ENCODE peak calls at places on chromosomes 2 and 18, in four cellular contexts. F, Y, X and U are unnamed samples.

GRCh38 chr18:79974025-79974424 is 9.6 kb downstream of the HSBP1L1 start:
- DNase-seq in X (no peak), Y (no peak), F (no peak), U (no peak)

GRCh38 chr2:171837736-171838135 is 56.3 kb downstream of the SLC25A12 start:
- DNase-seq in F (no peak), X (peak), Y (no peak), U (no peak)

GRCh38 chr2:99278793-99279291 is 22.2 kb downstream of the LYG1 start:
- DNase-seq in X (peak), F (no peak), Y (no peak), U (no peak)

GRCh38 chr2:104936504-104936903 is 82.6 kb downstream of the POU3F3 start:
- DNase-seq in F (no peak), Y (no peak), X (no peak), U (no peak)

GRCh38 chr2:39513641-39514094 is 76.6 kb upstream of the MAP4K3 start:
- DNase-seq in X (peak), F (peak), Y (no peak), U (peak)

GRCh38 chr2:232761301-232761907 is 15.0 kb downstream of the KCNJ13 start:
- DNase-seq in Y (no peak), X (peak), F (peak), U (no peak)

GRCh38 chr2:58521803-58522602 is 280.9 kb upstream of the FANCL start:
- DNase-seq in Y (no peak), F (peak), X (no peak), U (no peak)

GRCh38 chr2:624551-625347 is 52.5 kb downstream of the TMEM18 start:
- DNase-seq in X (no peak), F (no peak), Y (no peak), U (no peak)

GRCh38 chr2:109275120-109276040 is 146.4 kb downstream of the SH3RF3 start:
- DNase-seq in Y (no peak), X (no peak), F (no peak), U (no peak)

GRCh38 chr2:234463626-234464290 is 33.1 kb downstream of the ARL4C start:
- DNase-seq in X (peak), F (no peak), Y (no peak), U (no peak)

GRCh38 chr2:232530626-232531260 is 4.8 kb downstream of the CHRND start:
- DNase-seq in F (no peak), Y (no peak), X (no peak), U (no peak)

GRCh38 chr2:83633435-83633834 is 825.6 kb downstream of the SUCLG1 start:
- DNase-seq in F (no peak), Y (no peak), X (no peak), U (no peak)

GRCh38 chr18:57666818-57667497 is 45.3 kb upstream of the NARS1 start:
- DNase-seq in Y (no peak), F (no peak), X (peak), U (no peak)

GRCh38 chr2:157413342-157414035 is 30.4 kb downstream of the CYTIP start:
- DNase-seq in X (no peak), Y (no peak), F (no peak), U (no peak)

GRCh38 chr2:239644016-239644415 is 243.2 kb upstream of the HDAC4 start:
- DNase-seq in F (peak), Y (no peak), X (no peak), U (no peak)

GRCh38 chr18:31603335-31603734 is 11.7 kb downstream of the TTR start:
- DNase-seq in Y (no peak), X (no peak), F (no peak), U (no peak)

GRCh38 chr2:155947069-155947468 is 385.5 kb downstream of the NR4A2 start:
- DNase-seq in Y (no peak), X (no peak), F (no peak), U (no peak)

GRCh38 chr18:35268811-35269210 is 21.2 kb downstream of the ZSCAN30 start:
- DNase-seq in X (no peak), Y (no peak), F (no peak), U (no peak)

GRCh38 chr2:109374548-109375130 is 239.1 kb downstream of the SEPTIN10 start:
- DNase-seq in X (no peak), Y (no peak), F (no peak), U (peak)

GRCh38 chr2:85247591-85247990 is 80.2 kb downstream of the TGOLN2 start:
- DNase-seq in X (no peak), Y (no peak), F (no peak), U (no peak)

GRCh38 chr2:54396107-54396506 is 60.0 kb upstream of the SPTBN1 start:
- DNase-seq in X (peak), Y (no peak), F (no peak), U (no peak)

GRCh38 chr2:164843346-164843841 is 1.8 kb upstream of the COBLL1 start:
- DNase-seq in X (no peak), F (no peak), Y (no peak), U (no peak)

GRCh38 chr2:53670351-53670750 is 97.3 kb upstream of the CHAC2 start:
- DNase-seq in Y (no peak), X (peak), F (no peak), U (no peak)

GRCh38 chr2:214261683-214262082 is 149.2 kb upstream of the VWC2L start:
- DNase-seq in X (peak), F (no peak), Y (no peak), U (no peak)

GRCh38 chr2:99777266-99777640 is 287.4 kb upstream of the REV1 start:
- DNase-seq in X (no peak), F (no peak), Y (no peak), U (no peak)

GRCh38 chr18:45049548-45050307 is 369.0 kb downstream of the SETBP1 start:
- DNase-seq in Y (no peak), F (no peak), X (no peak), U (no peak)

GRCh38 chr18:48459471-48459870 is 50.3 kb upstream of the ZBTB7C start:
- DNase-seq in X (no peak), Y (no peak), F (no peak), U (no peak)

GRCh38 chr2:131590896-131591295 is 63.2 kb downstream of the CCDC74A start:
- DNase-seq in F (no peak), X (no peak), Y (no peak), U (no peak)
- H3K18ac ChIP-seq in F (no peak), X (no peak), Y (peak), U (no peak)

GRCh38 chr2:3100386-3100785 is 277.2 kb downstream of the EIPR1 start:
- DNase-seq in X (no peak), Y (no peak), F (no peak), U (no peak)

GRCh38 chr2:3099145-3099859 is 278.3 kb downstream of the EIPR1 start:
- DNase-seq in X (no peak), Y (no peak), F (no peak), U (no peak)

GRCh38 chr2:3101016-3101703 is 276.5 kb downstream of the EIPR1 start:
- DNase-seq in F (no peak), X (no peak), Y (no peak), U (no peak)

GRCh38 chr2:3098231-3098630 is 279.4 kb downstream of the EIPR1 start:
- DNase-seq in Y (no peak), F (no peak), X (no peak), U (no peak)

GRCh38 chr2:3099860-3100234 is 277.8 kb downstream of the EIPR1 start:
- DNase-seq in Y (no peak), X (no peak), F (no peak), U (no peak)
- H2BK120ac ChIP-seq in Y (no peak), X (no peak), F (no peak), U (no peak)

GRCh38 chr2:212114489-212114888 is 424.1 kb downstream of the ERBB4 start:
- DNase-seq in Y (no peak), X (no peak), F (no peak), U (no peak)

GRCh38 chr2:212107989-212108388 is 430.6 kb downstream of the ERBB4 start:
- DNase-seq in X (no peak), Y (no peak), F (no peak), U (no peak)

GRCh38 chr2:212109217-212109616 is 429.4 kb downstream of the ERBB4 start:
- DNase-seq in F (no peak), Y (no peak), X (no peak), U (no peak)

GRCh38 chr2:212107014-212107413 is 431.6 kb downstream of the ERBB4 start:
- DNase-seq in Y (no peak), X (no peak), F (no peak), U (no peak)

GRCh38 chr2:212109792-212110680 is 428.6 kb downstream of the ERBB4 start:
- DNase-seq in X (no peak), Y (no peak), F (peak), U (no peak)
- H3K18ac ChIP-seq in X (no peak), Y (no peak), F (no peak), U (no peak)

DNA sequence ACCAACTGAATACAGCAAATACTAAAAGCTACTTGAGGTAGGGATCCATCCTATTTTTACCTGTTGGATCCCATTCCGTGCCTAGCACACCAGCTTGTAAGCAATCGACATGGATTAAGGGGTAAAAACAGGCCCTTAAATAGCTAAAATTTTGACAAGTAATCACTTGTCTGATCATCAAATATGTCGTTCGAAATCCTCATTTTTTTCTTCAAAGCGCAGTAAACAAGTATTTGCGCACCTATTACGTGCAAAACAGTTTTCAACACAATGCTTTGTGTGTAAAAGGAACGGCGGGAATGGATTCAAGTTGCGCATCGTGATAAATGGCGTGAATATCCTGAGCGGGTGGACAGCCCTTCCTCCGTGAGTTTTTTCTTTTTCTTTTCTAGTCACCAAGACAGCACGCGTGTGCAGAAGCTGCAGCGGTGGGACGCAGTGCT is 1.4 kb upstream of the ACVR2A start:
- DNase-seq in X (no peak), F (no peak), Y (no peak), U (no peak)
- H2BK120ac ChIP-seq in X (no peak), F (peak), Y (no peak), U (no peak)